ENCODE peak calls at places on chromosomes 1 and 21, in four cellular contexts. O, G, B and P are unnamed samples.

GRCh38 chr1:9018372-9018771 is 7.9 kb downstream of the SLC2A7 start:
- DNase-seq in G (no peak), O (no peak), B (no peak), P (no peak)

GRCh38 chr1:66296901-66297300 is 237.1 kb upstream of the SGIP1 start:
- DNase-seq in G (no peak), O (no peak), B (no peak), P (no peak)

GRCh38 chr21:17438642-17439041 is 74.2 kb upstream of the CXADR start:
- DNase-seq in B (peak), G (peak), O (no peak), P (peak)

GRCh38 chr1:12019858-12020509 is 686 bp downstream of the MIIP start:
- DNase-seq in B (no peak), G (peak), O (peak), P (no peak)

GRCh38 chr1:218674280-218674773 is 329.2 kb downstream of the TGFB2 start:
- DNase-seq in G (peak), O (peak), B (peak), P (peak)

GRCh38 chr1:27599605-27600499 is 4.1 kb downstream of the AHDC1 start:
- DNase-seq in B (no peak), G (no peak), O (no peak), P (peak)

GRCh38 chr1:208931936-208932335 is 651.6 kb upstream of the CAMK1G start:
- DNase-seq in O (no peak), G (no peak), B (no peak), P (no peak)

GRCh38 chr1:39566441-39567137 is 10.0 kb downstream of the PABPC4 start:
- DNase-seq in O (no peak), B (no peak), G (no peak), P (no peak)

GRCh38 chr1:209756608-209757445 is 974 bp downstream of the TRAF3IP3 start:
- DNase-seq in B (no peak), G (no peak), O (no peak), P (no peak)

GRCh38 chr1:47650205-47650604 is 212.4 kb downstream of the FOXD2 start:
- DNase-seq in B (no peak), G (no peak), O (peak), P (peak)

GRCh38 chr1:6211731-6212130 is 5.8 kb downstream of the RNF207 start:
- DNase-seq in B (no peak), O (no peak), G (no peak), P (no peak)

GRCh38 chr1:206032356-206033140 is 8.9 kb upstream of the CTSE start:
- DNase-seq in G (no peak), B (no peak), O (no peak), P (no peak)

GRCh38 chr21:19781881-19782652 is 1216.1 kb upstream of the NCAM2 start:
- DNase-seq in G (no peak), B (peak), O (no peak), P (peak)

GRCh38 chr1:25198731-25199231 is 33.5 kb downstream of the SYF2 start:
- DNase-seq in G (no peak), B (no peak), O (no peak), P (no peak)

GRCh38 chr1:185408675-185409270 is 91.7 kb upstream of the IVNS1ABP start:
- DNase-seq in O (peak), G (no peak), B (no peak), P (no peak)

DNA sequence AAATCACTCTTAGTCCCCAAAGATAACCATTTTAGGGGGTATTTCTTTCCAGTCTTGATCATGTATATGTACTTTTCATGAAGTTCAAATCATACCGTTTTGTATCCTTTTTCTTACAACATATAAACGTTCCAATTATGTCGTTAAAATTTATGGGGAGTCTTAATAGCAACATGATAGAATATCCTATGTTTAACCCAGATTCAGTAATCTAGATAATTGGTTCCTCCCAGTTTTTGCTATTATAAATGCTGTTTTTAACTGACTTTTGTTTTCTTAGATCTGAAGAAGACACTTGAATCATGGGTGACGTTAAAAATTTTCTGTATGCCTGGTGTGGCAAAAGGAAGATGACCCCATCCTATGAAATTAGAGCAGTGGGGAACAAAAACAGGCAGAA is 3.1 kb downstream of the DHX9 start:
- DNase-seq in O (no peak), G (no peak), B (no peak), P (no peak)
- H3K4ac ChIP-seq in O (no peak), G (no peak), B (no peak), P (no peak)

GRCh38 chr1:154193821-154194220 is 1.9 kb upstream of the TPM3 start:
- DNase-seq in G (no peak), B (no peak), O (no peak), P (no peak)
- H4K91ac ChIP-seq in G (no peak), B (no peak), O (no peak), P (no peak)

DNA sequence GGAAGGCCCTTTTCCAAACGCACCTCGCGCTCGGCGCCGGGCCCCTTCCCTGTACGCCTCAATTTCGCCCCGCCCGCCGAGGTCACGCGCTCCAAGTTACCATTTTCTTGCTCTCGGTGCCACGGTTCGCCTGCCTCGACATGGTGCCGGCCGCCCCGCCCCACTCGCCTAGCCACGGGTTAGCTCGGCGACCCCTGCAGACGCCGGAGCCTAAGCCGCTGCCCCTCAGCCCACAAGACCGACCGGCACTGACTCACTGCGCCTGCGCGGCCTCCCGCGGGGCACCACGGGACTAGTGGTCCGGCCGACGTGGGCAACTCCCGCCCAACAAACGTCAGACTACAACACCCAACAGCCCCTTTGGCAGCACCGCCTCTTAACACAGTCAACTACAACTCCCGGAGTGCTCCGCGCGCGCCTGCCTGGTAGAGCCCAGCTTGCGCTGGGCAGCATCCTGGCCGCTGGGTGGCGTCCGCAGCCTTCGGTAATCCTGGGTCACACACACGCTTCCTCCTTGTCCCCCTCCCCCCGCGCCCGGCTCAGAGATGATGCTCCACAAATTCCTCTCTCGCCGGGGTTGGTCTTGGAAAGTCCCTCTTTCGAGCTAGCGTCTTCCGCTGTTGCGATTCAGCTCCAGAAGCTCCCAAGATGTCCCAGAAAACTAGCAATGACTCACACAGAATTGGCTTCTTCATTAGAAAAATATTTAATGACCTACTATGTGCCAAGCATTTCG is at the start of gene TRAPPC3:
- DNase-seq in B (peak), G (peak), O (peak), P (peak)
- H3K4ac ChIP-seq in B (peak), G (no peak), O (peak), P (no peak)

GRCh38 chr1:91828583-91829281 is 57.2 kb downstream of the TGFBR3 start:
- DNase-seq in B (no peak), G (no peak), O (no peak), P (no peak)

GRCh38 chr1:91831132-91831930 is 54.6 kb downstream of the TGFBR3 start:
- DNase-seq in O (peak), G (no peak), B (no peak), P (no peak)

GRCh38 chr1:91829293-91830153 is 56.4 kb downstream of the TGFBR3 start:
- DNase-seq in O (no peak), B (no peak), G (no peak), P (no peak)

GRCh38 chr1:91828007-91828321 is 58.0 kb downstream of the TGFBR3 start:
- DNase-seq in B (no peak), O (no peak), G (no peak), P (no peak)

GRCh38 chr1:91830242-91831131 is 55.5 kb downstream of the TGFBR3 start:
- DNase-seq in G (no peak), B (no peak), O (peak), P (no peak)
- H4K91ac ChIP-seq in G (no peak), B (no peak), O (peak), P (no peak)

DNA sequence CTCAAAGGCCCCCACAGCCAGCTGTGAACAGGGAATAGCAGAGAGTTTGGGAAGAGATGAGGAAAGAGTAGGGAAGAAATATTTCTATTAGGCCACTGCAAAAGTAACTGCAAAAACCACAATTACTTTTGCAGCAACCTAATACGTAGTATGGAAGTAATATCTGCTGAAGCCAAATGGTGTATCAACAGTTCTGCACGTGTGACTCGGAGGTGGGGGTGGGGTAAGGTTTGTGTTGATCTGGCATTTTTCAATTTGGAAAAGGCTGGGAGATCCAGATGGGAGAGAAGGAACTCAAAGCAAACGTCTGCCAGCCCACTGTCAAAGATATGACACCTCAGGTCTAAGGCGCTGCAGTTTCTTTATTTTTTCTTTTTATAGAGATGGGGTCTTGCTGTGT is 11.1 kb upstream of the ZNF436 start:
- DNase-seq in B (no peak), G (no peak), O (no peak), P (no peak)
- H3K4ac ChIP-seq in B (no peak), G (no peak), O (no peak), P (no peak)